ENCODE peak calls at places on chromosome 7, in six cellular contexts. L, F, Z, X, Q and U are unnamed samples.

GRCh38 chr7:8295638-8296361 is 33.8 kb upstream of the ICA1 start:
- DNase-seq in L (peak), F (peak), Z (peak), X (no peak), Q (no peak), U (peak)

GRCh38 chr7:124765401-124766352 is at the start of gene GPR37:
- DNase-seq in L (peak), F (peak), Z (no peak), X (peak), Q (no peak), U (peak)

GRCh38 chr7:155794196-155794595 is 18.1 kb downstream of the SHH start:
- DNase-seq in L (no peak), F (no peak), Z (no peak), X (no peak), Q (no peak), U (no peak)

GRCh38 chr7:24786941-24787340 is 29.7 kb upstream of the GSDME start:
- DNase-seq in L (peak), F (peak), Z (peak), X (no peak), Q (no peak), U (peak)

GRCh38 chr7:12756841-12757240 is 69.4 kb downstream of the ARL4A start:
- DNase-seq in L (peak), F (no peak), Z (no peak), X (no peak), Q (no peak), U (no peak)

GRCh38 chr7:127504715-127505114 is 80.7 kb downstream of the GCC1 start:
- DNase-seq in L (peak), F (no peak), Z (no peak), X (no peak), Q (no peak), U (no peak)

GRCh38 chr7:142012825-142013506 is 17.3 kb downstream of the MGAM start:
- DNase-seq in L (peak), F (no peak), Z (no peak), X (no peak), Q (no peak), U (no peak)

GRCh38 chr7:6284461-6285360 is 12.3 kb upstream of the CYTH3 start:
- DNase-seq in L (peak), F (no peak), Z (no peak), X (peak), Q (no peak), U (no peak)

GRCh38 chr7:27165089-27165654 is at the start of gene HOXA9:
- DNase-seq in L (no peak), F (no peak), Z (no peak), X (peak), Q (peak), U (no peak)

GRCh38 chr7:122802211-122802833 is 83.9 kb downstream of the CADPS2 start:
- DNase-seq in L (peak), F (no peak), Z (no peak), X (peak), Q (no peak), U (no peak)

GRCh38 chr7:31938650-31939049 is 131.6 kb downstream of the PDE1C start:
- DNase-seq in L (peak), F (no peak), Z (no peak), X (no peak), Q (no peak), U (no peak)

GRCh38 chr7:130632111-130632510 is 36.4 kb downstream of the COPG2 start:
- DNase-seq in L (peak), F (no peak), Z (peak), X (no peak), Q (no peak), U (no peak)

GRCh38 chr7:22214000-22214399 is 143.0 kb downstream of the RAPGEF5 start:
- DNase-seq in L (no peak), F (no peak), Z (no peak), X (no peak), Q (no peak), U (no peak)

GRCh38 chr7:147300293-147300692 is 1183.7 kb downstream of the CNTNAP2 start:
- DNase-seq in L (no peak), F (no peak), Z (no peak), X (no peak), Q (no peak), U (no peak)

GRCh38 chr7:118476036-118476435 is 251.5 kb downstream of the ANKRD7 start:
- DNase-seq in L (no peak), F (no peak), Z (no peak), X (no peak), Q (no peak), U (no peak)

GRCh38 chr7:53191836-53192443 is 156.5 kb downstream of the POM121L12 start:
- DNase-seq in L (no peak), F (no peak), Z (no peak), X (no peak), Q (no peak), U (no peak)

GRCh38 chr7:134935701-134936100 is 50.6 kb upstream of the AGBL3 start:
- DNase-seq in L (peak), F (no peak), Z (no peak), X (no peak), Q (no peak), U (peak)

GRCh38 chr7:128247640-128248194 is 6.6 kb downstream of the LEP start:
- DNase-seq in L (peak), F (no peak), Z (no peak), X (no peak), Q (no peak), U (no peak)

GRCh38 chr7:50335795-50336754 is 31.6 kb downstream of the IKZF1 start:
- DNase-seq in L (no peak), F (no peak), Z (no peak), X (peak), Q (peak), U (no peak)

GRCh38 chr7:46054290-46054689 is 133.2 kb upstream of the IGFBP3 start:
- DNase-seq in L (peak), F (no peak), Z (no peak), X (no peak), Q (no peak), U (no peak)

GRCh38 chr7:44867073-44867990 is 18.0 kb downstream of the PURB start:
- DNase-seq in L (peak), F (peak), Z (peak), X (peak), Q (no peak), U (peak)

GRCh38 chr7:42143605-42144252 is 93.3 kb downstream of the GLI3 start:
- DNase-seq in L (peak), F (no peak), Z (no peak), X (no peak), Q (no peak), U (no peak)

GRCh38 chr7:128099204-128099671 is 68.0 kb upstream of the LRRC4 start:
- DNase-seq in L (peak), F (no peak), Z (no peak), X (no peak), Q (no peak), U (peak)

GRCh38 chr7:116630932-116631449 is 41.0 kb upstream of the MET start:
- DNase-seq in L (peak), F (no peak), Z (peak), X (peak), Q (peak), U (peak)

DNA sequence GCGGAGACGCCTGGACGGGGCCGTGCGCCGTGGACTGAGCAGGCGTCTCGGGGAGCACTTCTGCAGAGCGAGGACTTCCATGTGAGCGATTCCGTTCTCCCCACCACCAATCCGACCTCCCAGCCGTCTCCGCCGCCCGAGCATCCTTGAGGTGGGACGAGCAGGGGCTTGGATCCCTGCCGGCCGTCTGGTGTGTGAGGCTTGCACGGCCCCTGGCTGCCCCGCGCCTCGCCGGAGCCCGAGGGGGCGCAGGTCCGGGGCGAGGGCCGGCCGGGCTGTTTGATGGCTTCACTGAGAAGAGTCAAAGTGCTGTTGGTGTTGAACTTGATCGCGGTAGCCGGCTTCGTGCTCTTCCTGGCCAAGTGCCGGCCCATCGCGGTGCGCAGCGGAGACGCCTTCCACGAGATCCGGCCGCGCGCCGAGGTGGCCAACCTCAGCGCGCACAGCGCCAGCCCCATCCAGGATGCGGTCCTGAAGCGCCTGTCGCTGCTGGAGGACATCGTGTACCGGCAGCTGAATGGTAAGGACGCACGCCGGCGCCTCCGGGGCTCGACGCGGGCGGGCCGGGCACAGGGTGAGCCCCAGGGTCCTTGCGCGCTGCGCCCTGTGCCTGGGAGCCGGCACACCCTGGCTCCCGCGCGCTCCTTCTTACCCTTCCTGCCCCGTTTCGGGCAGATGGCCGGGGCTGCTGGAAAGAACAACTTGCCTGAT is 732 bp downstream of the GALNT17 start:
- DNase-seq in L (peak), F (no peak), Z (no peak), X (no peak), Q (no peak), U (no peak)
- H3K4me3 ChIP-seq in L (no peak), F (no peak), Z (no peak), X (peak), Q (peak), U (peak)

GRCh38 chr7:908159-908918 is 32.0 kb downstream of the GET4 start:
- DNase-seq in L (no peak), F (no peak), Z (no peak), X (no peak), Q (no peak), U (no peak)

GRCh38 chr7:907158-907980 is 31.0 kb downstream of the GET4 start:
- DNase-seq in L (peak), F (no peak), Z (no peak), X (no peak), Q (no peak), U (no peak)

GRCh38 chr7:910441-910861 is 34.1 kb downstream of the GET4 start:
- DNase-seq in L (no peak), F (no peak), Z (no peak), X (no peak), Q (no peak), U (no peak)

GRCh38 chr7:910931-911431 is 34.6 kb downstream of the GET4 start:
- DNase-seq in L (no peak), F (no peak), Z (no peak), X (no peak), Q (no peak), U (no peak)

GRCh38 chr7:909358-910329 is 33.3 kb downstream of the GET4 start:
- DNase-seq in L (peak), F (no peak), Z (no peak), X (peak), Q (peak), U (no peak)
- TF ChIP-seq CTCF in L (no peak), F (no peak), Z (no peak), X (no peak), Q (no peak), U (no peak)

GRCh38 chr7:73717991-73718405 is 1.5 kb downstream of the STX1A start:
- DNase-seq in L (peak), F (no peak), Z (peak), X (no peak), Q (peak), U (peak)
- H3K4me3 ChIP-seq in L (peak), F (peak), Z (peak), X (peak), Q (no peak), U (peak)

GRCh38 chr7:4659551-4660286 is 22.4 kb upstream of the FOXK1 start:
- DNase-seq in L (no peak), F (no peak), Z (no peak), X (no peak), Q (no peak), U (no peak)
- TF ChIP-seq CTCF in L (peak), F (no peak), Z (peak), X (no peak), Q (no peak), U (no peak)

DNA sequence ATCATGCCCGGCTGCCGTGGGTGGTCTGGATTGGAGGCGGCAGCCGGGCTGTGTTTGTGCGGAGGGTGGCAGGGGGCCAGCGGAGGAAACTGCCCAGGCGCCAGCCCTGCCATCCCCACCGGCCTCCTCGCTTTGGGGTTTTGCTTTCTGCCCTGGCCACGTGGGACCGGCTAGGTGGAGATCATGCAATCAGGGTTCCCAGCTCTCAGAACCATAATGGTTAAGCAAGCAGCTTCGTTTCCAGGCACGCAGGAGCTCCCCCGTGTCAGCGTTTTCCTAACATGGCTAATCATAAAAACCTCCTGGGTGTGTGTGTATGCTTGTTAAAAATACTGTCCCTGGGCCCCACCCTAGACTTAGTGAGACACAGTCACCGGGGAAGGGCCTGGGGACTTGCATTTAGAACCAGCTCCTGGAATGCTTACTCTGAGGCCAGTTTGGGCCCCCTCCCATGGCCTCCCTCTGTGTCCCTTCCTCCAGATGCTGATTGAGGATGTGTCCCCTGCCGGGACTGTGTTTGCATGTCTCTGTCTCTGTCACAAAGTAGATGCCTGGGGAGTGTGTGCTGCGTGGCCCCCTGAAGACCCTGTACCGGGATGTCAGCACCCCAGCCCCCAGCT is 119.3 kb downstream of the CUX1 start:
- DNase-seq in L (peak), F (no peak), Z (no peak), X (peak), Q (no peak), U (no peak)
- H3K4me3 ChIP-seq in L (peak), F (peak), Z (no peak), X (peak), Q (peak), U (peak)

GRCh38 chr7:68334613-68335303 is 1263.5 kb upstream of the AUTS2 start:
- DNase-seq in L (no peak), F (no peak), Z (no peak), X (no peak), Q (no peak), U (no peak)

DNA sequence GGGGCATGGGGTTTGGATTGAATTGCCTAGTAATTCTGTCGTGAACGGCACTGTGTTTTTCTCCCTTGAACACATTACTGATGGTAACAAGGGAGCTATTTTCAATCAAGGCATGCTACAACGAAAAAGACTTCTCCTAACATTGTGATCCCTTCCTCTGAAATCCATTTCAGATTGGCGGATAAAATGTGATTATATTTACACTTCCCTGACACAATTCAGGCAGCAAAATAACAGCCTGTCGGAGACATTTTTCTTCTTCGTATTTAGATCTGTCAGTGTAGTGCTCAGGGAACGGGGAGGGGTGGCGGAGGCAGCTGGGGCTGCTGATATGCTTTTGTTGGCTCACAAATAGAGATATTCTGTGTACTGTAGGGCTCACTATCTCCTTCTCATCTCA is 1261.7 kb upstream of the AUTS2 start:
- DNase-seq in L (no peak), F (no peak), Z (no peak), X (no peak), Q (no peak), U (no peak)
- TF ChIP-seq CTCF in L (no peak), F (no peak), Z (no peak), X (no peak), Q (no peak), U (no peak)

GRCh38 chr7:2862831-2863361 is 18.8 kb upstream of the GNA12 start:
- DNase-seq in L (peak), F (peak), Z (no peak), X (no peak), Q (no peak), U (peak)
- H3K4me3 ChIP-seq in L (peak), F (no peak), Z (no peak), X (no peak), Q (peak), U (no peak)

GRCh38 chr7:69722836-69723235 is 124.6 kb downstream of the AUTS2 start:
- DNase-seq in L (no peak), F (no peak), Z (no peak), X (no peak), Q (no peak), U (no peak)

GRCh38 chr7:69728299-69728698 is 130.0 kb downstream of the AUTS2 start:
- DNase-seq in L (peak), F (no peak), Z (no peak), X (no peak), Q (no peak), U (no peak)

DNA sequence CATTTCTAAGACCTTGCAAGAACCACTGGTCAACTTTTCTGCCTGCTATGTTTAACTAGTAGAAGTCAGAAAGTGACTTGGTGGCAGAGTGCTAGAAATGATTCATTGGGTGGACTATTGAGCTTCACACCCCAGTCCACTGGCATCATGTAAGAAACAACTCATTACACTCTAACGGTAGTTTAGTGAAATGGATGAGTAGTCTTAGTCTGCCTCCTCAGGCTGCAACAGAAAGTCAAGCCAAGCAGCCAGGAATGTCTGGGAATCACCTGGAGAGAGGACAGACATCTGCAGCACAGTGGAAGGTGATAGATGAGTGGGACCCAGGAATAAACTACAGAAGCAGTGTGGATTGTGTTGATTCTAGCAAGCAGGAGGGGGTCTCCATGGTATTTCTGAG is 125.4 kb downstream of the AUTS2 start:
- DNase-seq in L (no peak), F (no peak), Z (no peak), X (no peak), Q (no peak), U (no peak)
- TF ChIP-seq CTCF in L (no peak), F (no peak), Z (no peak), X (no peak), Q (no peak), U (no peak)